ENCODE peak calls at places on chromosomes 3 and 15, in four cellular contexts. H is germinal center, C is aorta, X is GM23338. E is an unnamed sample.

GRCh38 chr15:87681054-87681453 is 575.5 kb downstream of the NTRK3 start:
- DNase-seq in X (no peak), C (no peak), H (no peak), E (no peak)

GRCh38 chr3:160162440-160162839 is 62.8 kb upstream of the C3orf80 start:
- DNase-seq in H (no peak), X (peak; percentile 93), C (no peak), E (no peak)

GRCh38 chr3:150352931-150353330 is 55.2 kb upstream of the TSC22D2 start:
- DNase-seq in H (no peak), X (no peak), C (no peak), E (no peak)

GRCh38 chr3:37202035-37202434 is 27.7 kb upstream of the LRRFIP2 start:
- DNase-seq in X (no peak), H (no peak), C (no peak), E (no peak)

GRCh38 chr3:53570086-53570485 is 75.7 kb downstream of the CACNA1D start:
- DNase-seq in X (peak; percentile 32), H (no peak), C (no peak), E (no peak)

GRCh38 chr15:52417501-52417900 is 111.2 kb downstream of the MYO5A start:
- DNase-seq in X (peak; percentile 15), C (no peak), H (no peak), E (no peak)

GRCh38 chr3:50674349-50675178 is at the start of gene DOCK3:
- DNase-seq in H (peak; percentile 83), X (peak; percentile 83), C (peak; percentile 85), E (peak; percentile 76)

GRCh38 chr3:32817561-32818430 is at the start of gene TRIM71:
- DNase-seq in H (no peak), C (peak; percentile 69), X (no peak), E (peak; percentile 47)

GRCh38 chr15:30904812-30905211 is 1.1 kb downstream of the FAN1 start:
- DNase-seq in H (peak; percentile 8), X (no peak), C (no peak), E (no peak)

GRCh38 chr15:99103279-99103678 is 1.6 kb upstream of the SYNM start:
- DNase-seq in X (no peak), C (no peak), H (no peak), E (peak; percentile 18)

GRCh38 chr3:43183456-43183855 is 77.6 kb upstream of the POMGNT2 start:
- DNase-seq in X (no peak), C (no peak), H (no peak), E (no peak)